ENCODE peak calls at places on chromosomes 16 and 17, in five cellular contexts. S is heart left ventricle, O is prostate gland, P is right lobe of liver, Y is A549. R is an unnamed sample.

GRCh38 chr16:47448830-47449575 is 11.9 kb downstream of the ITFG1 start:
- DNase-seq in S (no peak), P (no peak), O (no peak), Y (no peak), R (no peak)

GRCh38 chr16:51982715-51983680 is 563.9 kb downstream of the TOX3 start:
- DNase-seq in S (no peak), Y (peak; percentile 25), O (peak; percentile 61), P (no peak), R (peak; percentile 19)

GRCh38 chr17:21368545-21369246 is 7.5 kb upstream of the KCNJ12 start:
- DNase-seq in P (no peak), Y (no peak), O (no peak), S (no peak), R (no peak)

GRCh38 chr16:1688807-1689560 is 10.9 kb downstream of the JPT2 start:
- DNase-seq in S (no peak), O (peak; percentile 81), Y (peak; percentile 89), P (peak; percentile 80), R (no peak)

GRCh38 chr17:77189148-77189547 is 48.4 kb downstream of the SEC14L1 start:
- DNase-seq in P (no peak), Y (no peak), S (no peak), O (no peak), R (no peak)

GRCh38 chr17:17526369-17526768 is 30.2 kb upstream of the RASD1 start:
- DNase-seq in S (peak; percentile 78), P (peak; percentile 57), O (peak; percentile 51), Y (no peak), R (no peak)

GRCh38 chr17:34370997-34371395 is 8.0 kb upstream of the CCL1 start:
- DNase-seq in Y (no peak), P (no peak), S (no peak), O (peak; percentile 39), R (no peak)

GRCh38 chr16:85808926-85809325 is 9.4 kb downstream of the COX4I1 start:
- DNase-seq in Y (no peak), P (no peak), O (no peak), S (no peak), R (no peak)

GRCh38 chr16:66996324-66996982 is 8.1 kb downstream of the CES4A start:
- DNase-seq in O (peak; percentile 81), Y (no peak), P (peak; percentile 56), S (no peak), R (peak; percentile 76)

GRCh38 chr16:21183995-21184394 is 25.5 kb downstream of the LDAF1 start:
- DNase-seq in P (no peak), S (no peak), O (no peak), Y (no peak), R (no peak)

GRCh38 chr16:84569382-84569987 is 48.4 kb downstream of the COTL1 start:
- DNase-seq in P (no peak), O (no peak), S (no peak), Y (no peak), R (no peak)

GRCh38 chr16:10206215-10206614 is 24.0 kb upstream of the GRIN2A start:
- DNase-seq in P (no peak), O (no peak), S (no peak), Y (no peak), R (no peak)

GRCh38 chr17:32483451-32484019 is 3.3 kb upstream of the CDK5R1 start:
- DNase-seq in P (peak; percentile 46), O (peak; percentile 36), Y (peak; percentile 69), S (peak; percentile 93), R (peak; percentile 68)

GRCh38 chr17:72588961-72589360 is 468.1 kb downstream of the SOX9 start:
- DNase-seq in P (no peak), S (no peak), O (peak; percentile 47), Y (peak; percentile 82), R (no peak)

GRCh38 chr17:50459756-50460155 is 8.9 kb downstream of the CHAD start:
- DNase-seq in Y (no peak), O (no peak), S (no peak), P (no peak), R (no peak)

GRCh38 chr17:79183221-79184158 is 108.9 kb downstream of the ENGASE start:
- DNase-seq in O (no peak), Y (peak; percentile 85), P (no peak), S (no peak), R (no peak)

GRCh38 chr16:66606000-66606751 is 1.7 kb downstream of the CMTM3 start:
- DNase-seq in S (peak; percentile 34), Y (no peak), O (no peak), P (no peak), R (no peak)

GRCh38 chr16:75064403-75065148 is 52.0 kb downstream of the LDHD start:
- DNase-seq in Y (no peak), S (no peak), O (peak; percentile 40), P (peak; percentile 27), R (no peak)

GRCh38 chr16:87460936-87461335 is 31.9 kb downstream of the ZCCHC14 start:
- DNase-seq in S (no peak), P (no peak), Y (no peak), O (no peak), R (no peak)

GRCh38 chr17:31064707-31065106 is 30.1 kb upstream of the NF1 start:
- DNase-seq in S (no peak), Y (no peak), P (no peak), O (no peak), R (no peak)

GRCh38 chr17:31072186-31072585 is 22.6 kb upstream of the NF1 start:
- DNase-seq in Y (no peak), S (no peak), O (peak; percentile 75), P (no peak), R (no peak)

GRCh38 chr17:31073411-31073810 is 21.4 kb upstream of the NF1 start:
- DNase-seq in P (no peak), Y (no peak), O (no peak), S (no peak), R (no peak)

GRCh38 chr17:31067699-31068184 is 27.0 kb upstream of the NF1 start:
- DNase-seq in S (no peak), P (no peak), Y (peak; percentile 63), O (no peak), R (no peak)

DNA sequence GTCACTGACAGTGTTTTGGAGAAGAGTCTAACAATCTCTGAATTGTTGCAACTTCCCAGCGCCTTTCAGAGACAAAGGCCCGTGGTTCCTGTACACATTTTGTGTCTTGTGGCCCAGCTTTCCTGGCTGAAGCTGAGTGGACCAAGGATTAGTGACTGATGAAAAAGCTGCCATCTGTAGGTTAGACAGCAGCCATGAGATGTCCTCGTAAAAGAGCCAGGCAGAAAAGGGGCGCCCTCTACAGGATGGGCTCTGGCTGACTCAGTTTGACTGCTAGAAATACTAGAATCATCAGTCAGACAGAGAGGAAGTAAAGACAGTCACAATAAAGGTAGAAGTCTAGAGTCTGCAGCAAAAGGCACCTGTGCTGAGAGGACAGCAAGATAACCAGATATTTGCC is 26.5 kb upstream of the NF1 start:
- DNase-seq in P (peak; percentile 24), Y (no peak), S (no peak), O (no peak), R (no peak)
- TF ChIP-seq CTCF in P (peak; percentile 24), Y (peak; percentile 41), S (peak; percentile 42), O (no peak), R (no peak)

GRCh38 chr16:3014971-3015370 is 2.2 kb downstream of the CLDN9 start:
- DNase-seq in Y (no peak), P (no peak), O (no peak), S (no peak), R (no peak)

GRCh38 chr16:3015865-3016521 is 2.0 kb downstream of the CLDN6 start:
- DNase-seq in S (no peak), O (no peak), P (no peak), Y (no peak), R (no peak)

GRCh38 chr16:3013491-3013951 is 798 bp downstream of the CLDN9 start:
- DNase-seq in S (no peak), O (no peak), Y (no peak), P (peak; percentile 75), R (no peak)

GRCh38 chr16:3012828-3013420 is at the start of gene CLDN9:
- DNase-seq in P (no peak), Y (no peak), O (no peak), S (no peak), R (no peak)

GRCh38 chr16:3013998-3014690 is 1.4 kb downstream of the CLDN9 start:
- DNase-seq in Y (no peak), P (no peak), S (no peak), O (no peak), R (no peak)
- TF ChIP-seq POLR2A in Y (no peak), P (no peak), S (no peak), O (no peak), R (no peak)

DNA sequence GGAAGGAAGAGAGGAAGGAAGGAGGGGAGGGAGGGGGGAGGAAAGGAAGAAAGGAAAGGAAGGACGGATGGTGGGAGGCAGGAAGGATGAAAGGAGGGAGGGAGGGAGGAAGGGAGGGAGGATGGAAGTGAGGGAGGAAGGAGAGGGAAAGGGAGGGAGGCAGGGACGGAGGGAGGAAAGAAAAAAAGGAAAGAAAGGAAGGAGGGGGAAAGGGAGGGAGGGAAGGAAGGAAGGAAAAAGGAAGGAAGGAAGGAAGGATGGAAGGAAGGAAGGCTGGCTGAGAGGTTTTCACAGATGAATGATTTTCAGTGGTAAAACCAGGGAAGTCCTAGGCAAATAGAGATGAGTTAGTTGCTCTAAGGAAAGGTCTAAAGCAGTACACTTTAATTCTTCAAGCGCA is 276.6 kb upstream of the XYLT1 start:
- DNase-seq in Y (no peak), P (no peak), O (no peak), S (no peak), R (no peak)
- H3K4me3 ChIP-seq in Y (no peak overlapping the region), P (no peak overlapping the region), O (no peak overlapping the region), S (no peak overlapping the region), R (no peak overlapping the region)

GRCh38 chr16:88739975-88740726 is 33.8 kb downstream of the CTU2 start:
- DNase-seq in Y (no peak), P (no peak), O (no peak), S (no peak), R (no peak)

GRCh38 chr16:88739139-88739974 is 33.1 kb downstream of the CTU2 start:
- DNase-seq in S (no peak), P (no peak), Y (no peak), O (peak; percentile 50), R (no peak)

GRCh38 chr16:88742896-88743605 is 36.7 kb downstream of the CTU2 start:
- DNase-seq in Y (no peak), O (no peak), P (no peak), S (no peak), R (no peak)

GRCh38 chr16:88740727-88741055 is 34.4 kb downstream of the CTU2 start:
- DNase-seq in S (no peak), Y (no peak), O (no peak), P (no peak), R (no peak)

GRCh38 chr16:88741368-88741767 is 35.1 kb downstream of the CTU2 start:
- DNase-seq in Y (no peak), O (no peak), S (no peak), P (no peak), R (no peak)
- TF ChIP-seq CTCF in Y (no peak), O (no peak), S (no peak), P (no peak), R (no peak)